ENCODE peak calls at places on chromosomes 5 and 9, in seven cellular contexts. P is uterus, V is body of pancreas, C is sigmoid colon, I is stomach, Y is PC-9, Q is cardiac fibroblast. N is an unnamed sample.

GRCh38 chr5:88470746-88471145 is 202.1 kb upstream of the TMEM161B start:
- DNase-seq in I (no peak), Y (no peak), Q (no peak), C (no peak), P (no peak), V (no peak), N (no peak)

GRCh38 chr5:67182406-67182805 is 14.2 kb downstream of the CD180 start:
- DNase-seq in Q (peak; percentile 78), V (peak; percentile 26), Y (no peak), I (no peak), C (peak; percentile 81), P (peak; percentile 82), N (peak; percentile 24)

GRCh38 chr9:107422189-107422802 is 67.3 kb downstream of the KLF4 start:
- DNase-seq in Y (peak; percentile 79), P (peak; percentile 45), C (peak; percentile 75), I (peak; percentile 79), V (peak; percentile 62), Q (peak; percentile 81), N (no peak)

GRCh38 chr9:14251146-14252071 is 62.5 kb downstream of the NFIB start:
- DNase-seq in P (peak; percentile 66), Q (peak; percentile 93), I (peak; percentile 95), V (peak; percentile 96), Y (peak; percentile 81), C (peak; percentile 88), N (no peak)

GRCh38 chr5:25441810-25442209 is 797.0 kb upstream of the CDH10 start:
- DNase-seq in V (no peak), P (no peak), Y (no peak), Q (no peak), I (no peak), C (no peak), N (no peak)

GRCh38 chr5:119527346-119527745 is 75.0 kb downstream of the HSD17B4 start:
- DNase-seq in I (no peak), Y (no peak), C (no peak), P (no peak), V (no peak), Q (no peak), N (no peak)

GRCh38 chr9:95131023-95131943 is 186.2 kb downstream of the FANCC start:
- DNase-seq in I (peak; percentile 73), P (peak; percentile 76), Q (peak; percentile 79), C (peak; percentile 84), V (peak; percentile 76), Y (peak; percentile 69), N (no peak)

GRCh38 chr5:135075621-135076585 is 41.9 kb upstream of the PITX1 start:
- DNase-seq in Q (no peak), Y (no peak), I (no peak), C (peak; percentile 46), V (no peak), P (no peak), N (no peak)

GRCh38 chr5:132389453-132390286 is 20.2 kb downstream of the SLC22A5 start:
- DNase-seq in Y (peak; percentile 88), Q (peak; percentile 95), P (peak; percentile 72), V (peak; percentile 20), I (peak; percentile 60), C (peak; percentile 92), N (peak; percentile 98)

GRCh38 chr5:151622367-151623097 is 31.4 kb upstream of the FAT2 start:
- DNase-seq in C (no peak), P (no peak), Q (no peak), I (no peak), V (no peak), Y (no peak), N (no peak)

GRCh38 chr5:82386576-82386975 is 108.4 kb upstream of the RPS23 start:
- DNase-seq in V (no peak), C (no peak), Q (no peak), P (no peak), I (no peak), Y (no peak), N (no peak)

GRCh38 chr9:124652203-124652992 is 118.7 kb downstream of the NR6A1 start:
- DNase-seq in C (no peak), P (no peak), I (no peak), Y (peak; percentile 63), Q (peak; percentile 68), V (peak; percentile 19), N (peak; percentile 97)

GRCh38 chr9:134889386-134890214 is 9.0 kb downstream of the FCN2 start:
- DNase-seq in V (no peak), Q (no peak), Y (no peak), P (no peak), I (no peak), C (no peak), N (no peak)

GRCh38 chr5:103364074-103364473 is 105.5 kb downstream of the MACIR start:
- DNase-seq in Q (no peak), C (no peak), I (no peak), P (no peak), Y (no peak), V (no peak), N (no peak)

GRCh38 chr9:101485873-101486692 is 47.6 kb upstream of the RNF20 start:
- DNase-seq in Q (peak; percentile 2), V (peak; percentile 54), Y (no peak), C (no peak), P (peak; percentile 41), I (peak; percentile 48), N (no peak)

GRCh38 chr5:17763301-17763700 is 129.0 kb downstream of the TAF11L14 start:
- DNase-seq in P (no peak), Q (no peak), I (no peak), C (no peak), Y (no peak), V (no peak), N (no peak)

GRCh38 chr5:72693001-72693442 is 123.4 kb upstream of the TNPO1 start:
- DNase-seq in I (no peak), Y (no peak), C (no peak), Q (peak; percentile 56), V (no peak), P (peak; percentile 29), N (no peak)

GRCh38 chr9:116191757-116192415 is 38.3 kb downstream of the PAPPA start:
- DNase-seq in Q (no peak), I (no peak), P (no peak), C (no peak), Y (no peak), V (no peak), N (no peak)

GRCh38 chr5:155732587-155733376 is 594.2 kb upstream of the SGCD start:
- DNase-seq in V (no peak), C (no peak), Q (no peak), I (no peak), Y (no peak), P (no peak), N (no peak)

GRCh38 chr5:132073231-132074013 is at the start of gene CSF2:
- DNase-seq in I (no peak), Y (peak; percentile 50), C (no peak), V (no peak), P (no peak), Q (no peak), N (no peak)

GRCh38 chr9:7143801-7144200 is 386.0 kb downstream of the KDM4C start:
- DNase-seq in P (no peak), I (no peak), Y (no peak), Q (no peak), C (no peak), V (no peak), N (no peak)

GRCh38 chr5:50623666-50624065 is 42.8 kb upstream of the PARP8 start:
- DNase-seq in V (no peak), Y (no peak), I (peak; percentile 36), C (no peak), Q (no peak), P (no peak), N (no peak)

GRCh38 chr9:116471093-116471906 is 215.8 kb upstream of the TRIM32 start:
- DNase-seq in I (no peak), Q (peak; percentile 99), P (peak; percentile 67), V (peak; percentile 29), Y (no peak), C (no peak), N (no peak)

GRCh38 chr5:174726916-174727793 is 2.8 kb downstream of the MSX2 start:
- DNase-seq in V (no peak), I (no peak), Y (no peak), C (peak; percentile 20), Q (no peak), P (no peak), N (no peak)

GRCh38 chr5:174729075-174729680 is 4.8 kb downstream of the MSX2 start:
- DNase-seq in Y (no peak), I (no peak), Q (no peak), C (no peak), P (no peak), V (no peak), N (no peak)

GRCh38 chr5:174725261-174725990 is 1.0 kb downstream of the MSX2 start:
- DNase-seq in I (no peak), P (no peak), C (no peak), V (no peak), Y (no peak), Q (no peak), N (no peak)

GRCh38 chr5:174725991-174726601 is 1.7 kb downstream of the MSX2 start:
- DNase-seq in V (no peak), C (peak; percentile 32), Q (no peak), Y (no peak), P (no peak), I (no peak), N (no peak)

GRCh38 chr5:174727794-174728662 is 3.6 kb downstream of the MSX2 start:
- DNase-seq in Q (no peak), V (no peak), P (no peak), C (peak; percentile 3), Y (no peak), I (no peak), N (no peak)
- H3K4me3 ChIP-seq in Q (no peak overlapping the region), V (no peak overlapping the region), P (no peak overlapping the region), C (no peak overlapping the region), Y (no peak overlapping the region), I (no peak overlapping the region), N (no peak overlapping the region)

DNA sequence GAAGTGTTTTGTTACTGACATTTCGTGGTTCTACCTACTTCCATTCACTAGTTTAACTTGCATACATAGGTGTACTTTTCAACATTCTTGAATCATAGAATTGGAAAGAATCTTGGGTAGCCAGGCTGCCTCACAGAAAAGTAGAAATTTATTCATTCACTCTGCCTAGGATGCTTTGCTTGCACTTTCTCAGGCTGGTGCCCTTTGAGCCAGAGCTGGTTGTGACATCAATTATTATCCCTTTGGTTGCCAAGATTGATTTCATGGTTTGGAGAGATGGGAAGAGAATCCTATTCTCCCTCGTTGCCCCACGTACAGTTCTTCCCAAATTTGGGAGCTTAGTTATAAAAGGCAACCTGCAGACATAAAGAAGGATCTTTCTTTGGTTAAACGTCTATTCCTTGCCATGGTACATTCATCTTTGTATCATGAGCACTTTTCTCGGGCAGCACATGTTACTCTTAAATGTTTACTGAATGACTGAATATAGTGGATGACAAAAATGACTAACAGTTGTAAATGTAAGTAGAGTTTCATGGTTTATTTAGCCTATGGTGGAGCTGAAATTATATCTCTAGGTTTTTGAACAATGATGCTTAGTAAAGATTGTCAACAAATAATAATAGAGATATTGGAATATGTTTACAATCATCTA is 195.5 kb downstream of the COMMD10 start:
- DNase-seq in C (no peak), V (no peak), P (no peak), I (no peak), Y (no peak), Q (no peak), N (no peak)
- TF ChIP-seq CTCF in C (no peak), V (no peak), P (no peak), I (no peak), Y (no peak), Q (no peak), N (no peak)

GRCh38 chr5:2542821-2543220 is 208.7 kb downstream of the IRX2 start:
- DNase-seq in Q (no peak), C (no peak), I (no peak), Y (no peak), P (no peak), V (no peak), N (no peak)
- H3K4me3 ChIP-seq in Q (no peak overlapping the region), C (no peak overlapping the region), I (no peak overlapping the region), Y (no peak overlapping the region), P (no peak overlapping the region), V (no peak overlapping the region), N (no peak overlapping the region)

GRCh38 chr9:111481885-111482636 is 2.1 kb downstream of the ECPAS start:
- DNase-seq in P (no peak), V (no peak), I (no peak), C (no peak), Q (peak; percentile 48), Y (no peak), N (no peak)
- TF ChIP-seq CTCF in P (no peak), V (no peak), I (no peak), C (no peak), Q (no peak), Y (no peak), N (no peak)

N was measured in AG04449.